ENCODE peak calls at places on chromosome 17, in eight cellular contexts. One of them, this sample, is unnamed.

GRCh38 chr17:41800601-41801373 is 11.0 kb downstream of the P3H4 start:
- DNase-seq in stomach: peak
- DNase-seq in esophagus muscularis mucosa: no peak
- DNase-seq in transverse colon: peak
- DNase-seq in GM12878: no peak
- DNase-seq in breast epithelium: no peak
- DNase-seq in prostate gland: peak
- DNase-seq in K562: peak
- DNase-seq in this sample: no peak

GRCh38 chr17:16199093-16199492 is 16.2 kb downstream of the NCOR1 start:
- DNase-seq in stomach: no peak
- DNase-seq in esophagus muscularis mucosa: no peak
- DNase-seq in transverse colon: no peak
- DNase-seq in GM12878: no peak
- DNase-seq in breast epithelium: no peak
- DNase-seq in prostate gland: no peak
- DNase-seq in K562: no peak
- DNase-seq in this sample: no peak

GRCh38 chr17:44315760-44316731 is 7.6 kb downstream of the RUNDC3A start:
- DNase-seq in stomach: no peak
- DNase-seq in esophagus muscularis mucosa: no peak
- DNase-seq in transverse colon: no peak
- DNase-seq in GM12878: no peak
- DNase-seq in breast epithelium: no peak
- DNase-seq in prostate gland: no peak
- DNase-seq in K562: peak
- DNase-seq in this sample: no peak

GRCh38 chr17:43949777-43950176 is 4.0 kb downstream of the PYY start:
- DNase-seq in stomach: no peak
- DNase-seq in esophagus muscularis mucosa: no peak
- DNase-seq in transverse colon: no peak
- DNase-seq in GM12878: no peak
- DNase-seq in breast epithelium: no peak
- DNase-seq in prostate gland: no peak
- DNase-seq in K562: no peak
- DNase-seq in this sample: no peak

GRCh38 chr17:10135539-10136257 is 62.7 kb downstream of the GAS7 start:
- DNase-seq in stomach: peak
- DNase-seq in esophagus muscularis mucosa: peak
- DNase-seq in transverse colon: peak
- DNase-seq in GM12878: no peak
- DNase-seq in breast epithelium: no peak
- DNase-seq in prostate gland: no peak
- DNase-seq in K562: no peak
- DNase-seq in this sample: no peak

GRCh38 chr17:19644493-19645210 is 3.9 kb upstream of the ALDH3A2 start:
- DNase-seq in stomach: no peak
- DNase-seq in esophagus muscularis mucosa: no peak
- DNase-seq in transverse colon: no peak
- DNase-seq in GM12878: no peak
- DNase-seq in breast epithelium: no peak
- DNase-seq in prostate gland: no peak
- DNase-seq in K562: no peak
- DNase-seq in this sample: no peak

GRCh38 chr17:47427985-47428384 is 102.9 kb upstream of the NPEPPS start:
- DNase-seq in stomach: no peak
- DNase-seq in esophagus muscularis mucosa: no peak
- DNase-seq in transverse colon: no peak
- DNase-seq in GM12878: no peak
- DNase-seq in breast epithelium: no peak
- DNase-seq in prostate gland: no peak
- DNase-seq in K562: no peak
- DNase-seq in this sample: no peak

GRCh38 chr17:57898487-57899311 is 48.9 kb upstream of the MRPS23 start:
- DNase-seq in stomach: peak
- DNase-seq in esophagus muscularis mucosa: no peak
- DNase-seq in transverse colon: peak
- DNase-seq in GM12878: no peak
- DNase-seq in breast epithelium: no peak
- DNase-seq in prostate gland: peak
- DNase-seq in K562: no peak
- DNase-seq in this sample: no peak

GRCh38 chr17:17171991-17172939 is 33.9 kb downstream of the PLD6 start:
- DNase-seq in stomach: no peak
- DNase-seq in esophagus muscularis mucosa: no peak
- DNase-seq in transverse colon: no peak
- DNase-seq in GM12878: no peak
- DNase-seq in breast epithelium: no peak
- DNase-seq in prostate gland: no peak
- DNase-seq in K562: peak
- DNase-seq in this sample: no peak

GRCh38 chr17:40602445-40603443 is 37.5 kb upstream of the CCR7 start:
- DNase-seq in stomach: no peak
- DNase-seq in esophagus muscularis mucosa: peak
- DNase-seq in transverse colon: no peak
- DNase-seq in GM12878: peak
- DNase-seq in breast epithelium: no peak
- DNase-seq in prostate gland: no peak
- DNase-seq in K562: no peak
- DNase-seq in this sample: no peak

GRCh38 chr17:75031972-75032895 is 14.5 kb downstream of the ATP5PD start:
- DNase-seq in stomach: peak
- DNase-seq in esophagus muscularis mucosa: peak
- DNase-seq in transverse colon: peak
- DNase-seq in GM12878: no peak
- DNase-seq in breast epithelium: peak
- DNase-seq in prostate gland: peak
- DNase-seq in K562: peak
- DNase-seq in this sample: no peak

GRCh38 chr17:333626-334396 is 18.8 kb downstream of the RPH3AL start:
- DNase-seq in stomach: peak
- DNase-seq in esophagus muscularis mucosa: peak
- DNase-seq in transverse colon: peak
- DNase-seq in GM12878: no peak
- DNase-seq in breast epithelium: no peak
- DNase-seq in prostate gland: no peak
- DNase-seq in K562: peak
- DNase-seq in this sample: no peak

GRCh38 chr17:8152112-8152775 is at the start of gene PER1:
- DNase-seq in stomach: peak
- DNase-seq in esophagus muscularis mucosa: peak
- DNase-seq in transverse colon: peak
- DNase-seq in GM12878: peak
- DNase-seq in breast epithelium: peak
- DNase-seq in prostate gland: peak
- DNase-seq in K562: peak
- DNase-seq in this sample: no peak

GRCh38 chr17:8151120-8151640 is 1.0 kb downstream of the PER1 start:
- DNase-seq in stomach: peak
- DNase-seq in esophagus muscularis mucosa: peak
- DNase-seq in transverse colon: peak
- DNase-seq in GM12878: no peak
- DNase-seq in breast epithelium: no peak
- DNase-seq in prostate gland: peak
- DNase-seq in K562: peak
- DNase-seq in this sample: no peak

GRCh38 chr17:8150194-8151119 is 1.7 kb downstream of the PER1 start:
- DNase-seq in stomach: no peak
- DNase-seq in esophagus muscularis mucosa: no peak
- DNase-seq in transverse colon: no peak
- DNase-seq in GM12878: no peak
- DNase-seq in breast epithelium: no peak
- DNase-seq in prostate gland: no peak
- DNase-seq in K562: no peak
- DNase-seq in this sample: no peak

GRCh38 chr17:8152981-8153549 is 861 bp upstream of the PER1 start:
- DNase-seq in stomach: no peak
- DNase-seq in esophagus muscularis mucosa: no peak
- DNase-seq in transverse colon: no peak
- DNase-seq in GM12878: no peak
- DNase-seq in breast epithelium: no peak
- DNase-seq in prostate gland: no peak
- DNase-seq in K562: no peak
- DNase-seq in this sample: no peak

DNA sequence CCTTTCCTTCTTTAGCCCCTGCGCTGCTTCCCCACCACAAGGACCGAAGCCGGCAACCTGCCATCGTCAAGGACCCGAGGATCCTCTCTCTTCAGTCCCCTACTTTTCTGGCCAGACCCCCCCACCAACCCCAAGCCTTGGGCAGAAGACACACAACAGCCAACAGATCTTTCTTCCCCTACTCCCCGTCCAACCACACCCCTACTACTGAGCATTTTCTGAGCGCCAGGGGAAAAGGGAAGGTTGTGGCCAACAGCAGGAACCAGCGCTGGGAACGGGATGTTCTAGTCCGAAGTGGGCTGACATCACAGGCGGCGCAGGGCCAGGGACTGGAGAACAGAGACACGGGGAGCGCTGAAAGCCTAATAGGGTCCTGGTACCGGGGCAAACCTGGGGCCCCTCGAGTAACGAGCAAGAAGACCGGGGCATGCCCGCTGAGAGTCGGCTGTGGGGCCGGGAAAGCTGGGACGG is 528 bp downstream of the PER1 start:
- DNase-seq in stomach: peak
- DNase-seq in esophagus muscularis mucosa: peak
- DNase-seq in transverse colon: peak
- DNase-seq in GM12878: no peak
- DNase-seq in breast epithelium: peak
- DNase-seq in prostate gland: peak
- DNase-seq in K562: no peak
- DNase-seq in this sample: no peak
- H3K4me3 ChIP-seq in stomach: peak
- H3K4me3 ChIP-seq in esophagus muscularis mucosa: peak
- H3K4me3 ChIP-seq in transverse colon: peak
- H3K4me3 ChIP-seq in GM12878: peak
- H3K4me3 ChIP-seq in breast epithelium: peak
- H3K4me3 ChIP-seq in prostate gland: peak
- H3K4me3 ChIP-seq in K562: peak
- H3K4me3 ChIP-seq in this sample: peak

DNA sequence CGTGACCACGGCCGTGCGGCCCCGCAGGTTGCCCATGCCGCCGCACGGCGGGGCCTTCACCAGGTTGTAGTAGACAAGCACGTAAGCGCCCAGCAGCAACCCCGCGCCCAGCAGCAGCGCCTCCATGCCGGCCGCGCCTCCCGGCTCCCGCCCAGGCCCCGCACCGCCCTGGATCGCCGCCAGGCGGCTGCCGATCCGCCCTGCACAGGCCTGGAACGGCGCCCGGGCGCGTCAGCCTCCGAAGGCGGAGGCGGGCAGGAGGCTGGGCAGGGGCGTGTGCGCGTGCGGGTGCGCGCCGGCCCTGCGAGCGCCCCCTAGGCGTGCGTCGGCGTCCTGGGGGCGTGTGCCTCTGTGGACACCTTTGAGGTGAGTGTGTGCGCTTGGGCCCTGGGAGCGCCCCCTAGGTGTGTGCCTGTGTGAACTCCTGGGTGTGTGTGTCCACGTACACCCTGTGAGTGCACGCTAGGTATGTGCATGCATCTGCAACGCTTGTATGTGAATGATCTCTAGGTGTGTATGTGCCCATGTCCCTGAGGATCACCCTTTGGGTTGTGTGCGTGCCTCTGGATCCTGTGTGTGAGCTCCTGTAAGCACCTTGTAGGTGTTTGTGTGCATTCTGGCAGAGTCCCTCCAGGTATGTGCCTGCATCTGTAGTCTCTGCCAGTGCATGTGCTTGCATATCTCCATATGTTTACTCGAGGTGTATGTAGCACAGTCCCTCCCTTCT is at the start of gene DHRS13:
- DNase-seq in stomach: peak
- DNase-seq in esophagus muscularis mucosa: peak
- DNase-seq in transverse colon: peak
- DNase-seq in GM12878: peak
- DNase-seq in breast epithelium: peak
- DNase-seq in prostate gland: peak
- DNase-seq in K562: peak
- DNase-seq in this sample: no peak
- TF ChIP-seq POLR2AphosphoS5 in stomach: peak
- TF ChIP-seq POLR2AphosphoS5 in esophagus muscularis mucosa: peak
- TF ChIP-seq POLR2AphosphoS5 in transverse colon: no peak
- TF ChIP-seq POLR2AphosphoS5 in GM12878: no peak
- TF ChIP-seq POLR2AphosphoS5 in breast epithelium: peak
- TF ChIP-seq POLR2AphosphoS5 in prostate gland: peak
- TF ChIP-seq POLR2AphosphoS5 in K562: peak
- TF ChIP-seq POLR2AphosphoS5 in this sample: no peak

DNA sequence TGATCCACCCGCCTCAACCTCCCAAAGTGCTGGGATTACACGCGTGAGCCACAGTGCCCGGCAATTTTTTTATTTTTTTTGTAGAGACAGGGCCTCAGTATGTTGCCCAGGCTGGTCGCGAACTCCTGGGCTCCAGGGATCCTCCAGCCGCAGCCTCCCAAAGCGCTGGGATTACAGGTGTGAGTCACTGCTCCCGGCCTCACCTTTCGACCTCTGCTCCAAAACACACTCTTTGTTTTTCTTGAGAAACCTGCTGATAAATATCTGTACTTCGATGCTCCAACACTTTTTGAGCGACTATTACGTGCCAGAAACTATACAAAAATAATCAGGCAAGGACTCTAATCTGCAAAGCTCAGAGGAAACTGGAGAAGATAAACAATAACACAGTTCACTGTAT is 1.0 kb downstream of the MED1 start:
- DNase-seq in stomach: no peak
- DNase-seq in esophagus muscularis mucosa: no peak
- DNase-seq in transverse colon: no peak
- DNase-seq in GM12878: no peak
- DNase-seq in breast epithelium: no peak
- DNase-seq in prostate gland: no peak
- DNase-seq in K562: no peak
- DNase-seq in this sample: no peak
- H3K4me3 ChIP-seq in stomach: peak
- H3K4me3 ChIP-seq in esophagus muscularis mucosa: peak
- H3K4me3 ChIP-seq in transverse colon: peak
- H3K4me3 ChIP-seq in GM12878: peak
- H3K4me3 ChIP-seq in breast epithelium: peak
- H3K4me3 ChIP-seq in prostate gland: peak
- H3K4me3 ChIP-seq in K562: peak
- H3K4me3 ChIP-seq in this sample: peak

GRCh38 chr17:78433780-78434335 is 55.4 kb downstream of the PGS1 start:
- DNase-seq in stomach: no peak
- DNase-seq in esophagus muscularis mucosa: no peak
- DNase-seq in transverse colon: no peak
- DNase-seq in GM12878: no peak
- DNase-seq in breast epithelium: no peak
- DNase-seq in prostate gland: no peak
- DNase-seq in K562: no peak
- DNase-seq in this sample: no peak

GRCh38 chr17:78432929-78433727 is 54.7 kb downstream of the PGS1 start:
- DNase-seq in stomach: no peak
- DNase-seq in esophagus muscularis mucosa: no peak
- DNase-seq in transverse colon: no peak
- DNase-seq in GM12878: no peak
- DNase-seq in breast epithelium: no peak
- DNase-seq in prostate gland: no peak
- DNase-seq in K562: no peak
- DNase-seq in this sample: no peak

GRCh38 chr17:78437508-78438169 is 59.2 kb downstream of the PGS1 start:
- DNase-seq in stomach: no peak
- DNase-seq in esophagus muscularis mucosa: no peak
- DNase-seq in transverse colon: no peak
- DNase-seq in GM12878: no peak
- DNase-seq in breast epithelium: no peak
- DNase-seq in prostate gland: no peak
- DNase-seq in K562: no peak
- DNase-seq in this sample: no peak

GRCh38 chr17:78434455-78435329 is 56.2 kb downstream of the PGS1 start:
- DNase-seq in stomach: no peak
- DNase-seq in esophagus muscularis mucosa: no peak
- DNase-seq in transverse colon: no peak
- DNase-seq in GM12878: no peak
- DNase-seq in breast epithelium: no peak
- DNase-seq in prostate gland: no peak
- DNase-seq in K562: no peak
- DNase-seq in this sample: no peak

GRCh38 chr17:78435330-78436005 is 57.0 kb downstream of the PGS1 start:
- DNase-seq in stomach: no peak
- DNase-seq in esophagus muscularis mucosa: no peak
- DNase-seq in transverse colon: no peak
- DNase-seq in GM12878: no peak
- DNase-seq in breast epithelium: no peak
- DNase-seq in prostate gland: no peak
- DNase-seq in K562: no peak
- DNase-seq in this sample: no peak
- TF ChIP-seq POLR2AphosphoS5 in stomach: no peak
- TF ChIP-seq POLR2AphosphoS5 in esophagus muscularis mucosa: no peak
- TF ChIP-seq POLR2AphosphoS5 in transverse colon: no peak
- TF ChIP-seq POLR2AphosphoS5 in GM12878: no peak
- TF ChIP-seq POLR2AphosphoS5 in breast epithelium: no peak
- TF ChIP-seq POLR2AphosphoS5 in prostate gland: no peak
- TF ChIP-seq POLR2AphosphoS5 in K562: no peak
- TF ChIP-seq POLR2AphosphoS5 in this sample: no peak